ENCODE peak calls at places on chromosomes 5 and 9, in six cellular contexts. One of them, this sample, is unnamed.

GRCh38 chr9:100082786-100083185 is 16.0 kb downstream of the ERP44 start:
- DNase-seq in lung microvascular endothelial cell: no peak
- DNase-seq in GM20000: no peak
- DNase-seq in adrenal gland: no peak
- DNase-seq in adipocyte: peak
- DNase-seq in amygdala: no peak
- DNase-seq in this sample: no peak

GRCh38 chr9:90343360-90343759 is 299.3 kb downstream of the DIRAS2 start:
- DNase-seq in lung microvascular endothelial cell: no peak
- DNase-seq in GM20000: no peak
- DNase-seq in adrenal gland: no peak
- DNase-seq in adipocyte: no peak
- DNase-seq in amygdala: no peak
- DNase-seq in this sample: no peak

GRCh38 chr9:134370213-134370492 is 43.9 kb downstream of the RXRA start:
- DNase-seq in lung microvascular endothelial cell: no peak
- DNase-seq in GM20000: no peak
- DNase-seq in adrenal gland: peak
- DNase-seq in adipocyte: no peak
- DNase-seq in amygdala: no peak
- DNase-seq in this sample: no peak

GRCh38 chr9:105216440-105217178 is 27.8 kb upstream of the SLC44A1 start:
- DNase-seq in lung microvascular endothelial cell: no peak
- DNase-seq in GM20000: no peak
- DNase-seq in adrenal gland: peak
- DNase-seq in adipocyte: no peak
- DNase-seq in amygdala: no peak
- DNase-seq in this sample: no peak

GRCh38 chr9:104911029-104911607 is 16.8 kb downstream of the ABCA1 start:
- DNase-seq in lung microvascular endothelial cell: no peak
- DNase-seq in GM20000: no peak
- DNase-seq in adrenal gland: no peak
- DNase-seq in adipocyte: peak
- DNase-seq in amygdala: no peak
- DNase-seq in this sample: no peak

GRCh38 chr5:39178856-39179255 is 40.5 kb downstream of the FYB1 start:
- DNase-seq in lung microvascular endothelial cell: no peak
- DNase-seq in GM20000: no peak
- DNase-seq in adrenal gland: no peak
- DNase-seq in adipocyte: no peak
- DNase-seq in amygdala: no peak
- DNase-seq in this sample: no peak

GRCh38 chr9:122347348-122348287 is 23.2 kb upstream of the PTGS1 start:
- DNase-seq in lung microvascular endothelial cell: peak
- DNase-seq in GM20000: no peak
- DNase-seq in adrenal gland: no peak
- DNase-seq in adipocyte: peak
- DNase-seq in amygdala: no peak
- DNase-seq in this sample: peak

GRCh38 chr5:138303365-138303764 is 28.2 kb downstream of the CDC25C start:
- DNase-seq in lung microvascular endothelial cell: no peak
- DNase-seq in GM20000: no peak
- DNase-seq in adrenal gland: peak
- DNase-seq in adipocyte: no peak
- DNase-seq in amygdala: no peak
- DNase-seq in this sample: no peak

GRCh38 chr9:132350861-132351315 is 3.9 kb downstream of the SETX start:
- DNase-seq in lung microvascular endothelial cell: peak
- DNase-seq in GM20000: peak
- DNase-seq in adrenal gland: no peak
- DNase-seq in adipocyte: peak
- DNase-seq in amygdala: no peak
- DNase-seq in this sample: no peak

GRCh38 chr5:53100606-53101005 is 9.0 kb downstream of the MOCS2 start:
- DNase-seq in lung microvascular endothelial cell: no peak
- DNase-seq in GM20000: no peak
- DNase-seq in adrenal gland: no peak
- DNase-seq in adipocyte: peak
- DNase-seq in amygdala: no peak
- DNase-seq in this sample: no peak

GRCh38 chr9:127720865-127721227 is 5.0 kb downstream of the TTC16 start:
- DNase-seq in lung microvascular endothelial cell: no peak
- DNase-seq in GM20000: no peak
- DNase-seq in adrenal gland: no peak
- DNase-seq in adipocyte: no peak
- DNase-seq in amygdala: no peak
- DNase-seq in this sample: no peak

GRCh38 chr9:37037137-37037743 is 3.2 kb upstream of the PAX5 start:
- DNase-seq in lung microvascular endothelial cell: no peak
- DNase-seq in GM20000: no peak
- DNase-seq in adrenal gland: no peak
- DNase-seq in adipocyte: no peak
- DNase-seq in amygdala: no peak
- DNase-seq in this sample: no peak

GRCh38 chr5:92641031-92641962 is 939.7 kb downstream of the NR2F1-AS1 start:
- DNase-seq in lung microvascular endothelial cell: peak
- DNase-seq in GM20000: no peak
- DNase-seq in adrenal gland: peak
- DNase-seq in adipocyte: peak
- DNase-seq in amygdala: no peak
- DNase-seq in this sample: peak

GRCh38 chr9:127104465-127105311 is 17.7 kb downstream of the ANGPTL2 start:
- DNase-seq in lung microvascular endothelial cell: no peak
- DNase-seq in GM20000: no peak
- DNase-seq in adrenal gland: no peak
- DNase-seq in adipocyte: no peak
- DNase-seq in amygdala: no peak
- DNase-seq in this sample: no peak

GRCh38 chr9:5062631-5063030 is 77.6 kb downstream of the JAK2 start:
- DNase-seq in lung microvascular endothelial cell: no peak
- DNase-seq in GM20000: no peak
- DNase-seq in adrenal gland: no peak
- DNase-seq in adipocyte: no peak
- DNase-seq in amygdala: no peak
- DNase-seq in this sample: no peak

GRCh38 chr5:98846526-98846925 is 73.1 kb downstream of the RGMB start:
- DNase-seq in lung microvascular endothelial cell: no peak
- DNase-seq in GM20000: no peak
- DNase-seq in adrenal gland: no peak
- DNase-seq in adipocyte: no peak
- DNase-seq in amygdala: no peak
- DNase-seq in this sample: no peak

GRCh38 chr9:34998266-34998665 is 8.7 kb downstream of the DNAJB5 start:
- DNase-seq in lung microvascular endothelial cell: no peak
- DNase-seq in GM20000: peak
- DNase-seq in adrenal gland: no peak
- DNase-seq in adipocyte: no peak
- DNase-seq in amygdala: no peak
- DNase-seq in this sample: no peak

GRCh38 chr9:76684213-76684612 is 80.0 kb upstream of the PCA3 start:
- DNase-seq in lung microvascular endothelial cell: no peak
- DNase-seq in GM20000: no peak
- DNase-seq in adrenal gland: no peak
- DNase-seq in adipocyte: no peak
- DNase-seq in amygdala: no peak
- DNase-seq in this sample: no peak

GRCh38 chr5:135031146-135031812 is 2.7 kb downstream of the PITX1 start:
- DNase-seq in lung microvascular endothelial cell: no peak
- DNase-seq in GM20000: no peak
- DNase-seq in adrenal gland: no peak
- DNase-seq in adipocyte: peak
- DNase-seq in amygdala: no peak
- DNase-seq in this sample: no peak

GRCh38 chr5:176611435-176611834 is 1.5 kb upstream of the GPRIN1 start:
- DNase-seq in lung microvascular endothelial cell: peak
- DNase-seq in GM20000: peak
- DNase-seq in adrenal gland: peak
- DNase-seq in adipocyte: peak
- DNase-seq in amygdala: no peak
- DNase-seq in this sample: no peak

GRCh38 chr5:25033658-25034057 is 388.9 kb upstream of the CDH10 start:
- DNase-seq in lung microvascular endothelial cell: no peak
- DNase-seq in GM20000: no peak
- DNase-seq in adrenal gland: no peak
- DNase-seq in adipocyte: no peak
- DNase-seq in amygdala: no peak
- DNase-seq in this sample: no peak

GRCh38 chr5:83066548-83067110 is 10.6 kb downstream of the TMEM167A start:
- DNase-seq in lung microvascular endothelial cell: no peak
- DNase-seq in GM20000: no peak
- DNase-seq in adrenal gland: no peak
- DNase-seq in adipocyte: no peak
- DNase-seq in amygdala: no peak
- DNase-seq in this sample: no peak

GRCh38 chr5:88734983-88735382 is 148.0 kb downstream of the MEF2C start:
- DNase-seq in lung microvascular endothelial cell: no peak
- DNase-seq in GM20000: no peak
- DNase-seq in adrenal gland: no peak
- DNase-seq in adipocyte: no peak
- DNase-seq in amygdala: no peak
- DNase-seq in this sample: no peak

GRCh38 chr5:157172408-157172807 is 6.3 kb upstream of the GARIN3 start:
- DNase-seq in lung microvascular endothelial cell: no peak
- DNase-seq in GM20000: peak
- DNase-seq in adrenal gland: no peak
- DNase-seq in adipocyte: no peak
- DNase-seq in amygdala: no peak
- DNase-seq in this sample: no peak

GRCh38 chr9:93231121-93231694 is 47.3 kb downstream of the WNK2 start:
- DNase-seq in lung microvascular endothelial cell: no peak
- DNase-seq in GM20000: no peak
- DNase-seq in adrenal gland: no peak
- DNase-seq in adipocyte: no peak
- DNase-seq in amygdala: no peak
- DNase-seq in this sample: no peak

GRCh38 chr5:119355636-119356383 is at the start of gene TNFAIP8:
- DNase-seq in lung microvascular endothelial cell: peak
- DNase-seq in GM20000: peak
- DNase-seq in adrenal gland: peak
- DNase-seq in adipocyte: peak
- DNase-seq in amygdala: no peak
- DNase-seq in this sample: no peak

GRCh38 chr9:115158666-115159481 is 40.9 kb upstream of the TNC start:
- DNase-seq in lung microvascular endothelial cell: no peak
- DNase-seq in GM20000: no peak
- DNase-seq in adrenal gland: no peak
- DNase-seq in adipocyte: peak
- DNase-seq in amygdala: no peak
- DNase-seq in this sample: no peak

GRCh38 chr5:82817897-82818676 is 259.1 kb downstream of the TMEM167A start:
- DNase-seq in lung microvascular endothelial cell: no peak
- DNase-seq in GM20000: peak
- DNase-seq in adrenal gland: no peak
- DNase-seq in adipocyte: no peak
- DNase-seq in amygdala: no peak
- DNase-seq in this sample: no peak

GRCh38 chr5:135705230-135705631 is 126.4 kb upstream of the CXCL14 start:
- DNase-seq in lung microvascular endothelial cell: no peak
- DNase-seq in GM20000: no peak
- DNase-seq in adrenal gland: peak
- DNase-seq in adipocyte: no peak
- DNase-seq in amygdala: no peak
- DNase-seq in this sample: no peak

GRCh38 chr5:179608131-179608581 is 15.3 kb downstream of the HNRNPH1 start:
- DNase-seq in lung microvascular endothelial cell: no peak
- DNase-seq in GM20000: no peak
- DNase-seq in adrenal gland: no peak
- DNase-seq in adipocyte: no peak
- DNase-seq in amygdala: no peak
- DNase-seq in this sample: no peak

GRCh38 chr9:34997375-34997774 is 7.8 kb downstream of the DNAJB5 start:
- DNase-seq in lung microvascular endothelial cell: no peak
- DNase-seq in GM20000: no peak
- DNase-seq in adrenal gland: no peak
- DNase-seq in adipocyte: no peak
- DNase-seq in amygdala: no peak
- DNase-seq in this sample: no peak

GRCh38 chr9:33024126-33024965 is 727 bp upstream of the DNAJA1 start:
- DNase-seq in lung microvascular endothelial cell: peak
- DNase-seq in GM20000: peak
- DNase-seq in adrenal gland: peak
- DNase-seq in adipocyte: peak
- DNase-seq in amygdala: no peak
- DNase-seq in this sample: no peak

GRCh38 chr9:13109781-13110180 is 169.7 kb downstream of the MPDZ start:
- DNase-seq in lung microvascular endothelial cell: no peak
- DNase-seq in GM20000: no peak
- DNase-seq in adrenal gland: no peak
- DNase-seq in adipocyte: no peak
- DNase-seq in amygdala: no peak
- DNase-seq in this sample: peak

GRCh38 chr9:7844283-7844682 is 44.7 kb upstream of the DMAC1 start:
- DNase-seq in lung microvascular endothelial cell: peak
- DNase-seq in GM20000: peak
- DNase-seq in adrenal gland: no peak
- DNase-seq in adipocyte: no peak
- DNase-seq in amygdala: peak
- DNase-seq in this sample: no peak

GRCh38 chr5:82306151-82306550 is 28.0 kb upstream of the RPS23 start:
- DNase-seq in lung microvascular endothelial cell: no peak
- DNase-seq in GM20000: no peak
- DNase-seq in adrenal gland: no peak
- DNase-seq in adipocyte: no peak
- DNase-seq in amygdala: no peak
- DNase-seq in this sample: no peak

GRCh38 chr5:32683125-32683524 is 28.0 kb upstream of the NPR3 start:
- DNase-seq in lung microvascular endothelial cell: no peak
- DNase-seq in GM20000: no peak
- DNase-seq in adrenal gland: no peak
- DNase-seq in adipocyte: no peak
- DNase-seq in amygdala: no peak
- DNase-seq in this sample: no peak